ENCODE peak calls at places on chromosomes 2 and 18, in nine cellular contexts. One of them, this sample, is unnamed.

GRCh38 chr2:204776781-204777559 is 231.7 kb downstream of the PARD3B start:
- DNase-seq in GM12891: no peak
- DNase-seq in transverse colon: no peak
- DNase-seq in endothelial cell of umbilical vein: no peak
- DNase-seq in A549: no peak
- DNase-seq in ovary: no peak
- DNase-seq in lower leg skin: no peak
- DNase-seq in uterus: no peak
- DNase-seq in Peyer's patch: no peak
- DNase-seq in this sample: no peak

GRCh38 chr2:208311321-208311720 is 45.3 kb downstream of the PIKFYVE start:
- DNase-seq in GM12891: no peak
- DNase-seq in transverse colon: no peak
- DNase-seq in endothelial cell of umbilical vein: no peak
- DNase-seq in A549: no peak
- DNase-seq in ovary: no peak
- DNase-seq in lower leg skin: no peak
- DNase-seq in uterus: no peak
- DNase-seq in Peyer's patch: no peak
- DNase-seq in this sample: no peak

GRCh38 chr2:105756435-105756834 is 11.7 kb downstream of the NCK2 start:
- DNase-seq in GM12891: no peak
- DNase-seq in transverse colon: no peak
- DNase-seq in endothelial cell of umbilical vein: no peak
- DNase-seq in A549: no peak
- DNase-seq in ovary: no peak
- DNase-seq in lower leg skin: no peak
- DNase-seq in uterus: no peak
- DNase-seq in Peyer's patch: no peak
- DNase-seq in this sample: no peak

GRCh38 chr2:11835403-11835802 is 89.0 kb downstream of the LPIN1 start:
- DNase-seq in GM12891: no peak
- DNase-seq in transverse colon: no peak
- DNase-seq in endothelial cell of umbilical vein: no peak
- DNase-seq in A549: no peak
- DNase-seq in ovary: no peak
- DNase-seq in lower leg skin: no peak
- DNase-seq in uterus: no peak
- DNase-seq in Peyer's patch: no peak
- DNase-seq in this sample: no peak

GRCh38 chr2:219272351-219272750 is 6.8 kb upstream of the DNAJB2 start:
- DNase-seq in GM12891: no peak
- DNase-seq in transverse colon: no peak
- DNase-seq in endothelial cell of umbilical vein: no peak
- DNase-seq in A549: peak; percentile 35
- DNase-seq in ovary: no peak
- DNase-seq in lower leg skin: no peak
- DNase-seq in uterus: no peak
- DNase-seq in Peyer's patch: no peak
- DNase-seq in this sample: no peak

GRCh38 chr2:230155359-230155758 is 64.4 kb downstream of the SP110 start:
- DNase-seq in GM12891: no peak
- DNase-seq in transverse colon: no peak
- DNase-seq in endothelial cell of umbilical vein: no peak
- DNase-seq in A549: no peak
- DNase-seq in ovary: no peak
- DNase-seq in lower leg skin: no peak
- DNase-seq in uterus: no peak
- DNase-seq in Peyer's patch: no peak
- DNase-seq in this sample: no peak

GRCh38 chr2:144015655-144016245 is 504.2 kb downstream of the ZEB2 start:
- DNase-seq in GM12891: no peak
- DNase-seq in transverse colon: no peak
- DNase-seq in endothelial cell of umbilical vein: no peak
- DNase-seq in A549: peak; percentile 61
- DNase-seq in ovary: no peak
- DNase-seq in lower leg skin: no peak
- DNase-seq in uterus: no peak
- DNase-seq in Peyer's patch: no peak
- DNase-seq in this sample: peak; percentile 23

GRCh38 chr2:126858436-126858835 is 40.3 kb upstream of the TEX51 start:
- DNase-seq in GM12891: no peak
- DNase-seq in transverse colon: no peak
- DNase-seq in endothelial cell of umbilical vein: no peak
- DNase-seq in A549: no peak
- DNase-seq in ovary: no peak
- DNase-seq in lower leg skin: no peak
- DNase-seq in uterus: no peak
- DNase-seq in Peyer's patch: no peak
- DNase-seq in this sample: no peak

GRCh38 chr2:102061286-102061699 is 69.5 kb downstream of the IL1R2 start:
- DNase-seq in GM12891: no peak
- DNase-seq in transverse colon: no peak
- DNase-seq in endothelial cell of umbilical vein: no peak
- DNase-seq in A549: no peak
- DNase-seq in ovary: no peak
- DNase-seq in lower leg skin: no peak
- DNase-seq in uterus: no peak
- DNase-seq in Peyer's patch: no peak
- DNase-seq in this sample: no peak

GRCh38 chr2:209642146-209642815 is 129.4 kb upstream of the UNC80 start:
- DNase-seq in GM12891: no peak
- DNase-seq in transverse colon: no peak
- DNase-seq in endothelial cell of umbilical vein: peak; percentile 42
- DNase-seq in A549: no peak
- DNase-seq in ovary: no peak
- DNase-seq in lower leg skin: no peak
- DNase-seq in uterus: no peak
- DNase-seq in Peyer's patch: no peak
- DNase-seq in this sample: no peak

GRCh38 chr2:240369725-240370585 is 65.5 kb upstream of the GPC1 start:
- DNase-seq in GM12891: no peak
- DNase-seq in transverse colon: peak; percentile 33
- DNase-seq in endothelial cell of umbilical vein: no peak
- DNase-seq in A549: peak; percentile 95
- DNase-seq in ovary: peak; percentile 65
- DNase-seq in lower leg skin: no peak
- DNase-seq in uterus: peak; percentile 73
- DNase-seq in Peyer's patch: no peak
- DNase-seq in this sample: peak; percentile 98

GRCh38 chr2:156339110-156339847 is 6.8 kb upstream of the NR4A2 start:
- DNase-seq in GM12891: no peak
- DNase-seq in transverse colon: peak; percentile 24
- DNase-seq in endothelial cell of umbilical vein: no peak
- DNase-seq in A549: peak; percentile 29
- DNase-seq in ovary: no peak
- DNase-seq in lower leg skin: no peak
- DNase-seq in uterus: no peak
- DNase-seq in Peyer's patch: no peak
- DNase-seq in this sample: no peak

GRCh38 chr2:6626406-6627012 is 239.2 kb downstream of the CMPK2 start:
- DNase-seq in GM12891: no peak
- DNase-seq in transverse colon: no peak
- DNase-seq in endothelial cell of umbilical vein: no peak
- DNase-seq in A549: no peak
- DNase-seq in ovary: no peak
- DNase-seq in lower leg skin: no peak
- DNase-seq in uterus: no peak
- DNase-seq in Peyer's patch: no peak
- DNase-seq in this sample: no peak

GRCh38 chr2:64478502-64479230 is 24.7 kb downstream of the LGALSL start:
- DNase-seq in GM12891: no peak
- DNase-seq in transverse colon: no peak
- DNase-seq in endothelial cell of umbilical vein: no peak
- DNase-seq in A549: no peak
- DNase-seq in ovary: no peak
- DNase-seq in lower leg skin: no peak
- DNase-seq in uterus: no peak
- DNase-seq in Peyer's patch: no peak
- DNase-seq in this sample: no peak

GRCh38 chr2:202965810-202966454 is 48.7 kb upstream of the NBEAL1 start:
- DNase-seq in GM12891: peak; percentile 3
- DNase-seq in transverse colon: no peak
- DNase-seq in endothelial cell of umbilical vein: peak; percentile 15
- DNase-seq in A549: peak; percentile 84
- DNase-seq in ovary: no peak
- DNase-seq in lower leg skin: no peak
- DNase-seq in uterus: no peak
- DNase-seq in Peyer's patch: no peak
- DNase-seq in this sample: no peak

GRCh38 chr2:176763871-176764404 is 448.7 kb upstream of the HNRNPA3 start:
- DNase-seq in GM12891: no peak
- DNase-seq in transverse colon: no peak
- DNase-seq in endothelial cell of umbilical vein: no peak
- DNase-seq in A549: no peak
- DNase-seq in ovary: no peak
- DNase-seq in lower leg skin: no peak
- DNase-seq in uterus: no peak
- DNase-seq in Peyer's patch: no peak
- DNase-seq in this sample: no peak

GRCh38 chr2:191103793-191104192 is 47.0 kb downstream of the STAT4 start:
- DNase-seq in GM12891: no peak
- DNase-seq in transverse colon: no peak
- DNase-seq in endothelial cell of umbilical vein: no peak
- DNase-seq in A549: no peak
- DNase-seq in ovary: no peak
- DNase-seq in lower leg skin: no peak
- DNase-seq in uterus: no peak
- DNase-seq in Peyer's patch: no peak
- DNase-seq in this sample: no peak

DNA sequence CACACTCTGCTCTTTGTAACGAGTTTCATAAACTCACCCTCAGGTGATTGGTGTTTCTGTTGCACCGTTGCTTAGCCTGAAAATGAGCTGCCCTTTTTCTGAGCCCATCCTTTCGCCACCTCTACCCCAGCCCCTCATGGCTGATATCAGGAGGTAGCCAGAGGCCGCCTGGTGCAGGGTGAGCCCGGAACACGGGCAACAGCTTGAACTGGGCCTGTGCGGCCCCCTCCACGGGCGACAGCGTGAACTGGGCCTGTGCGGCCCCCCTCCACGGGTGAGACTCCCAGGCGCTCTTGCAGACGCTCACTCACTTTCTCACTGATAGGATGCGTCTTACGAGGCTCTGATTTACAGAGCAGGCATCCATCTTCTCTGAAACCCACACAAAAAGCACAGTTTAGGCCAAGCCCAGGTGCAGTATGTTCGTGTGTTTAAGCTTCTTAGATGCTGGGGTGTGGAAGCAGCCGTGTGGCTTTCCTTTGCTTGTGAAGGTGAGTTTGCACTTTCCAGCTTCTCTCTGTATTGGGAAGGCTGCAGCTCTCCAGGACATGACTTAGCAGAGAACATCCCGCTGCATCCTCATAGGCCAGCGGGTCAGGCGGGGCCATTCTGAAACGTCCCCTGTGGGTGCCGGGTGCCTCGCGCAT is 83.5 kb downstream of the NFATC1 start:
- DNase-seq in GM12891: no peak
- DNase-seq in transverse colon: no peak
- DNase-seq in endothelial cell of umbilical vein: no peak
- DNase-seq in A549: no peak
- DNase-seq in ovary: peak; percentile 13
- DNase-seq in lower leg skin: no peak
- DNase-seq in uterus: no peak
- DNase-seq in Peyer's patch: no peak
- DNase-seq in this sample: no peak
- TF ChIP-seq POLR2A in GM12891: no peak
- TF ChIP-seq POLR2A in transverse colon: no peak
- TF ChIP-seq POLR2A in endothelial cell of umbilical vein: no peak
- TF ChIP-seq POLR2A in A549: no peak
- TF ChIP-seq POLR2A in ovary: no peak
- TF ChIP-seq POLR2A in lower leg skin: no peak
- TF ChIP-seq POLR2A in uterus: no peak
- TF ChIP-seq POLR2A in Peyer's patch: no peak
- TF ChIP-seq POLR2A in this sample: no peak

GRCh38 chr2:12931211-12931844 is 214.6 kb downstream of the TRIB2 start:
- DNase-seq in GM12891: peak; percentile 17
- DNase-seq in transverse colon: no peak
- DNase-seq in endothelial cell of umbilical vein: peak; percentile 59
- DNase-seq in A549: peak; percentile 19
- DNase-seq in ovary: no peak
- DNase-seq in lower leg skin: no peak
- DNase-seq in uterus: no peak
- DNase-seq in Peyer's patch: no peak
- DNase-seq in this sample: peak; percentile 35
- TF ChIP-seq POLR2A in GM12891: no peak
- TF ChIP-seq POLR2A in transverse colon: no peak
- TF ChIP-seq POLR2A in endothelial cell of umbilical vein: no peak
- TF ChIP-seq POLR2A in A549: no peak
- TF ChIP-seq POLR2A in ovary: no peak
- TF ChIP-seq POLR2A in lower leg skin: no peak
- TF ChIP-seq POLR2A in uterus: no peak
- TF ChIP-seq POLR2A in Peyer's patch: no peak
- TF ChIP-seq POLR2A in this sample: no peak

GRCh38 chr2:206084468-206084869 is 1.5 kb downstream of the INO80D start:
- DNase-seq in GM12891: no peak
- DNase-seq in transverse colon: peak; percentile 67
- DNase-seq in endothelial cell of umbilical vein: peak; percentile 61
- DNase-seq in A549: peak; percentile 85
- DNase-seq in ovary: peak; percentile 71
- DNase-seq in lower leg skin: peak; percentile 75
- DNase-seq in uterus: peak; percentile 77
- DNase-seq in Peyer's patch: peak; percentile 32
- DNase-seq in this sample: peak; percentile 72
- TF ChIP-seq POLR2A in GM12891: no peak
- TF ChIP-seq POLR2A in transverse colon: peak; percentile 59
- TF ChIP-seq POLR2A in endothelial cell of umbilical vein: peak; percentile 40
- TF ChIP-seq POLR2A in A549: peak; percentile 42
- TF ChIP-seq POLR2A in ovary: peak; percentile 66
- TF ChIP-seq POLR2A in lower leg skin: peak; percentile 6
- TF ChIP-seq POLR2A in uterus: peak; percentile 64
- TF ChIP-seq POLR2A in Peyer's patch: peak; percentile 42
- TF ChIP-seq POLR2A in this sample: peak; percentile 70

GRCh38 chr2:113888641-113889470 is 1.0 kb upstream of the ACTR3 start:
- DNase-seq in GM12891: no peak
- DNase-seq in transverse colon: peak; percentile 66
- DNase-seq in endothelial cell of umbilical vein: no peak
- DNase-seq in A549: no peak
- DNase-seq in ovary: peak; percentile 23
- DNase-seq in lower leg skin: no peak
- DNase-seq in uterus: no peak
- DNase-seq in Peyer's patch: no peak
- DNase-seq in this sample: no peak

GRCh38 chr2:113887393-113887792 is 2.5 kb upstream of the ACTR3 start:
- DNase-seq in GM12891: no peak
- DNase-seq in transverse colon: no peak
- DNase-seq in endothelial cell of umbilical vein: no peak
- DNase-seq in A549: no peak
- DNase-seq in ovary: no peak
- DNase-seq in lower leg skin: no peak
- DNase-seq in uterus: no peak
- DNase-seq in Peyer's patch: no peak
- DNase-seq in this sample: no peak

GRCh38 chr2:113890253-113891235 is 655 bp downstream of the ACTR3 start:
- DNase-seq in GM12891: no peak
- DNase-seq in transverse colon: peak; percentile 77
- DNase-seq in endothelial cell of umbilical vein: peak; percentile 78
- DNase-seq in A549: peak; percentile 69
- DNase-seq in ovary: peak; percentile 65
- DNase-seq in lower leg skin: peak; percentile 75
- DNase-seq in uterus: peak; percentile 46
- DNase-seq in Peyer's patch: peak; percentile 81
- DNase-seq in this sample: no peak

GRCh38 chr2:113889471-113890252 is at the start of gene ACTR3:
- DNase-seq in GM12891: peak; percentile 67
- DNase-seq in transverse colon: peak; percentile 99
- DNase-seq in endothelial cell of umbilical vein: peak; percentile 100
- DNase-seq in A549: peak; percentile 98
- DNase-seq in ovary: peak; percentile 98
- DNase-seq in lower leg skin: peak; percentile 97
- DNase-seq in uterus: peak; percentile 99
- DNase-seq in Peyer's patch: peak; percentile 95
- DNase-seq in this sample: peak; percentile 79

GRCh38 chr2:113886479-113887383 is 3.2 kb upstream of the ACTR3 start:
- DNase-seq in GM12891: peak; percentile 53
- DNase-seq in transverse colon: peak; percentile 72
- DNase-seq in endothelial cell of umbilical vein: no peak
- DNase-seq in A549: peak; percentile 68
- DNase-seq in ovary: no peak
- DNase-seq in lower leg skin: peak; percentile 50
- DNase-seq in uterus: no peak
- DNase-seq in Peyer's patch: peak; percentile 87
- DNase-seq in this sample: no peak
- TF ChIP-seq POLR2A in GM12891: peak; percentile 73
- TF ChIP-seq POLR2A in transverse colon: no peak
- TF ChIP-seq POLR2A in endothelial cell of umbilical vein: no peak
- TF ChIP-seq POLR2A in A549: no peak
- TF ChIP-seq POLR2A in ovary: no peak
- TF ChIP-seq POLR2A in lower leg skin: no peak
- TF ChIP-seq POLR2A in uterus: no peak
- TF ChIP-seq POLR2A in Peyer's patch: no peak
- TF ChIP-seq POLR2A in this sample: no peak

This sample was measured in H54.